ENCODE peak calls at places on chromosome 12, in five cellular contexts. T, W, K, L and D are unnamed samples.
A peak's percentile ranks its signal among the peaks of the same experiment; 100 is the strongest.

GRCh38 chr12:46430340-46430948 is 57.9 kb upstream of the SLC38A2 start:
- DNase-seq in T (peak; percentile 92), W (no peak), K (no peak), L (no peak), D (peak; percentile 37)

GRCh38 chr12:109944975-109945374 is 44.9 kb downstream of the TCHP start:
- DNase-seq in T (no peak), W (no peak), K (no peak), L (no peak), D (no peak)

GRCh38 chr12:57165741-57166140 is 18.3 kb upstream of the LRP1-AS start:
- DNase-seq in T (peak; percentile 43), W (no peak), K (no peak), L (no peak), D (no peak)

GRCh38 chr12:106814649-106815048 is 40.2 kb downstream of the RIC8B start:
- DNase-seq in T (no peak), W (no peak), K (no peak), L (no peak), D (no peak)

GRCh38 chr12:129036135-129036534 is 182.9 kb downstream of the GLT1D1 start:
- DNase-seq in T (no peak), W (no peak), K (no peak), L (no peak), D (no peak)

GRCh38 chr12:31749024-31749704 is 20.3 kb upstream of the AMN1 start:
- DNase-seq in T (peak; percentile 100), W (peak; percentile 46), K (no peak), L (peak; percentile 46), D (peak; percentile 100)

GRCh38 chr12:94590428-94590827 is 59.9 kb downstream of the TMCC3 start:
- DNase-seq in T (no peak), W (no peak), K (no peak), L (no peak), D (no peak)

GRCh38 chr12:28955491-28955890 is 193.6 kb upstream of the FAR2 start:
- DNase-seq in T (no peak), W (no peak), K (no peak), L (no peak), D (no peak)

GRCh38 chr12:42918387-42918786 is 328.8 kb upstream of the PRICKLE1 start:
- DNase-seq in T (no peak), W (no peak), K (no peak), L (no peak), D (no peak)

GRCh38 chr12:55681142-55682077 is 26.3 kb downstream of the ITGA7 start:
- DNase-seq in T (peak; percentile 43), W (peak; percentile 85), K (peak; percentile 81), L (no peak), D (peak; percentile 61)

GRCh38 chr12:3152892-3153291 is 75.7 kb downstream of the TSPAN9 start:
- DNase-seq in T (no peak), W (no peak), K (no peak), L (no peak), D (no peak)

GRCh38 chr12:3150308-3150670 is 73.1 kb downstream of the TSPAN9 start:
- DNase-seq in T (no peak), W (no peak), K (no peak), L (no peak), D (no peak)

GRCh38 chr12:3149505-3150307 is 72.5 kb downstream of the TSPAN9 start:
- DNase-seq in T (no peak), W (no peak), K (no peak), L (no peak), D (no peak)

GRCh38 chr12:3152013-3152412 is 74.8 kb downstream of the TSPAN9 start:
- DNase-seq in T (no peak), W (peak; percentile 17), K (no peak), L (no peak), D (no peak)

GRCh38 chr12:3150820-3151590 is 73.8 kb downstream of the TSPAN9 start:
- DNase-seq in T (no peak), W (no peak), K (no peak), L (no peak), D (no peak)
- TF ChIP-seq CTCF in T (no peak), W (no peak), K (no peak), L (no peak), D (no peak)

GRCh38 chr12:6635856-6636521 is at the start of gene LPAR5:
- DNase-seq in T (peak; percentile 69), W (no peak), K (no peak), L (peak; percentile 26), D (no peak)

GRCh38 chr12:6631549-6631961 is 4.2 kb downstream of the LPAR5 start:
- DNase-seq in T (no peak), W (no peak), K (no peak), L (no peak), D (no peak)

GRCh38 chr12:6630696-6631095 is 5.1 kb downstream of the LPAR5 start:
- DNase-seq in T (no peak), W (no peak), K (no peak), L (no peak), D (no peak)

GRCh38 chr12:6635375-6635855 is 344 bp downstream of the LPAR5 start:
- DNase-seq in T (no peak), W (no peak), K (no peak), L (peak; percentile 56), D (peak; percentile 59)

DNA sequence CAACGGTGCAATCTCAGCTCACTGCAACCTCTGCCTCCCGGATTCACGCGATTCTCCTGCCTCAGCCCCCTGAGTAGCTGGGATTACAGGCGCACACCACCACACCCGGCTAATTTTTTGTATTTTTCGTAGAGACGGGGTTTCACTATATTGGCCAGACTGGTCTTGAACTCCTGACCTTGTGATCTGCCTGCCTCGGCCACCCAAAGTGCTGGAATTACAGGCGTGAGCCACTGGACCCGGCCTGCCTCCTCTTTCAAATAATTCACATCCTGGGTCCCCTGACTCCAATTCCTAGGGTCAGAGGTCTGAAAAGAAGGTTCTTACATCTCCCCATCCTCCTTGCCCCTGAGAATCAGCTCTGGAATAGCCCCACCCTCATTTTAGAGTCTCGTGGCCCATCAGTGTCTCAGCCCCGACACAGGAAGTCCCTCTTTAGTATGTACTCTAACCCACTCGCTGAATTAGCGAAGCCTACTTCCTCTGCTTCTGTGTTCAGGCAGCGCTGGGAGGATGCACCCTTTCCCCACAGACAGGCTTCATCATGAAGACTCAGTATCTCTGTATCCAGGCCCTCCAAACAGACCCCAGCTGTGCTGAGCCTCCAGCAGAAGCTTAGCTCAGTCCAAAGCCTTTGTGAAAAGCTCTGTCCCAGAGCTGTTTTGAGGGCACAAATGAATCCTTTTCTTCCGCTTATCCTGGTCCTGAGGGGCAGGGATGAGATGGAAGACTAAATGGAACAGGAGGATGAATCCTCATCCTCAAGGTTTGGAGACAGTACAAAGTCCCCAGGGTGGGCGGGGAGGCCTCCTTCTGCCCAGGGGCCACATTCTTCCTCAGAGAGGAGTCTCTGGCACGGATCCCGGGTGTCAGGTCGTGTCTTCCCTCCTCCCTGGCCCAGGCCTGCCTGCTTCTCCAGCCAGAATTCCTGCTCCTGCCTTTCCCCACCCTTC is 3.5 kb downstream of the LPAR5 start:
- DNase-seq in T (no peak), W (no peak), K (no peak), L (peak; percentile 49), D (no peak)
- H3K4me3 ChIP-seq in T (no peak overlapping the region), W (no peak overlapping the region), K (no peak overlapping the region), L (peak overlapping the region; percentile 68), D (no peak overlapping the region)

DNA sequence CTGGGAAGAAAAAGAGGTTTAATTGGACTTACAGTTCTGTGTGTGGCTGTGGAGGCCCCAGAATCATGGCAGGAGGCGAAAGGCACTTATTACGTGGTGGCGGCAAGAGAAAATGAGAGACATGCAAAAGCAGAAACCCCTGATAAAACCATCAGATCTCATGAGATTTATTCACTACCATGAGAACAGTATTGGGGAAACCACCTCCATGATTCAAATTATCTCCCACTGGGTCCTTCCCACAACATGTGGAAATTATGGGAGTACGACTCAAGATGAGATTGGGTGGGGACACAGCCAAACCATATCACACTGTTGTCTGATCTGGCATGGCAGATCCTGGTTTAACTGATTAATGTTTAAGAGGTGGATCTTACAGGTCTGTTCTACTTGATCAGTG is 5.5 kb downstream of the DDX47 start:
- DNase-seq in T (peak; percentile 65), W (no peak), K (no peak), L (no peak), D (no peak)
- H3K27ac ChIP-seq in T (peak overlapping the region; percentile 97), W (no peak overlapping the region), K (peak overlapping the region; percentile 61), L (no peak overlapping the region), D (no peak overlapping the region)

GRCh38 chr12:15706010-15706676 is 83.0 kb downstream of the EPS8 start:
- DNase-seq in T (no peak), W (no peak), K (no peak), L (no peak), D (no peak)

GRCh38 chr12:15701721-15702156 is 87.4 kb downstream of the EPS8 start:
- DNase-seq in T (peak; percentile 65), W (no peak), K (no peak), L (no peak), D (no peak)

GRCh38 chr12:15708396-15709070 is 80.7 kb downstream of the EPS8 start:
- DNase-seq in T (no peak), W (no peak), K (no peak), L (no peak), D (no peak)

GRCh38 chr12:15707516-15708199 is 81.5 kb downstream of the EPS8 start:
- DNase-seq in T (no peak), W (no peak), K (no peak), L (no peak), D (no peak)

DNA sequence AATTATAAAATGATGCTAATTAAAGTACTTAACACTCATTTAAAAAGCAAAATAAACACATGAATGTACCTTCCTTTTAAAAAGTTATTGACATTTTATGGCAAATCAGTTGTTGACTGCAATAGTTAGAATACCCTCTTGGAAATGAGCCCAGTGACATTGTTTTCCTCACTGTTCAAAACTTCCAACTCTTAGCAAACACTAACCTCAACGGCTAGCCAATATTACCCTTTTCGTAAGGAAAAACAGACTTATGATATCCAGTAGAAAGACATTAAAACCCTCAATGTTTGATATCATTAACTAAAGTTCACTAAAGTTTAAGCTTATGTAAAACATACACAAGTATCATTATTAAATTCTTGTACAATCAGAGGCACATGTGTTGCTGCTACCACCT is 83.6 kb downstream of the EPS8 start:
- DNase-seq in T (no peak), W (no peak), K (no peak), L (no peak), D (no peak)
- TF ChIP-seq CTCF in T (no peak), W (no peak), K (no peak), L (no peak), D (no peak)

GRCh38 chr12:120687570-120688289 is 781 bp downstream of the MLEC start:
- DNase-seq in T (no peak), W (no peak), K (peak; percentile 66), L (no peak), D (no peak)
- H3K4me3 ChIP-seq in T (peak overlapping the region; percentile 98), W (peak overlapping the region; percentile 90), K (peak overlapping the region; percentile 100), L (peak overlapping the region; percentile 88), D (peak overlapping the region; percentile 90)

GRCh38 chr12:53062011-53062961 is 12.4 kb downstream of the TNS2 start:
- DNase-seq in T (no peak), W (peak; percentile 18), K (no peak), L (no peak), D (no peak)
- H3K27ac ChIP-seq in T (no peak overlapping the region), W (peak overlapping the region; percentile 73), K (peak overlapping the region; percentile 66), L (no peak overlapping the region), D (no peak overlapping the region)